ENCODE peak calls at places on chromosomes 3 and 15, in ten cellular contexts. One of them, this sample, is unnamed.

GRCh38 chr15:91491131-91491950 is 362.2 kb upstream of the SLCO3A1 start:
- DNase-seq in OCI-LY7: no peak
- DNase-seq in heart right ventricle: no peak
- DNase-seq in stomach: no peak
- DNase-seq in HAP-1: no peak
- DNase-seq in esophagus muscularis mucosa: no peak
- DNase-seq in right cardiac atrium: no peak
- DNase-seq in breast epithelium: no peak
- DNase-seq in AG04450: no peak
- DNase-seq in small intestine: no peak
- DNase-seq in this sample: no peak

GRCh38 chr3:43996379-43997301 is 245.0 kb upstream of the TOPAZ1 start:
- DNase-seq in OCI-LY7: peak; percentile 65
- DNase-seq in heart right ventricle: no peak
- DNase-seq in stomach: no peak
- DNase-seq in HAP-1: no peak
- DNase-seq in esophagus muscularis mucosa: no peak
- DNase-seq in right cardiac atrium: no peak
- DNase-seq in breast epithelium: no peak
- DNase-seq in AG04450: no peak
- DNase-seq in small intestine: no peak
- DNase-seq in this sample: no peak

GRCh38 chr3:46996689-46997452 is 17.4 kb downstream of the NBEAL2 start:
- DNase-seq in OCI-LY7: no peak
- DNase-seq in heart right ventricle: peak; percentile 16
- DNase-seq in stomach: no peak
- DNase-seq in HAP-1: no peak
- DNase-seq in esophagus muscularis mucosa: no peak
- DNase-seq in right cardiac atrium: peak; percentile 14
- DNase-seq in breast epithelium: no peak
- DNase-seq in AG04450: no peak
- DNase-seq in small intestine: no peak
- DNase-seq in this sample: no peak

GRCh38 chr3:105606052-105606451 is 239.3 kb downstream of the ALCAM start:
- DNase-seq in OCI-LY7: no peak
- DNase-seq in heart right ventricle: no peak
- DNase-seq in stomach: no peak
- DNase-seq in HAP-1: no peak
- DNase-seq in esophagus muscularis mucosa: no peak
- DNase-seq in right cardiac atrium: no peak
- DNase-seq in breast epithelium: no peak
- DNase-seq in AG04450: peak; percentile 21
- DNase-seq in small intestine: no peak
- DNase-seq in this sample: no peak

GRCh38 chr3:102673271-102674115 is 238.7 kb downstream of the ZPLD1 start:
- DNase-seq in OCI-LY7: peak; percentile 57
- DNase-seq in heart right ventricle: peak; percentile 56
- DNase-seq in stomach: peak; percentile 59
- DNase-seq in HAP-1: peak; percentile 65
- DNase-seq in esophagus muscularis mucosa: no peak
- DNase-seq in right cardiac atrium: peak; percentile 45
- DNase-seq in breast epithelium: peak; percentile 62
- DNase-seq in AG04450: no peak
- DNase-seq in small intestine: peak; percentile 69
- DNase-seq in this sample: peak; percentile 10

GRCh38 chr15:56772868-56773639 is 39.7 kb upstream of the ZNF280D start:
- DNase-seq in OCI-LY7: no peak
- DNase-seq in heart right ventricle: no peak
- DNase-seq in stomach: no peak
- DNase-seq in HAP-1: no peak
- DNase-seq in esophagus muscularis mucosa: no peak
- DNase-seq in right cardiac atrium: no peak
- DNase-seq in breast epithelium: no peak
- DNase-seq in AG04450: no peak
- DNase-seq in small intestine: peak; percentile 4
- DNase-seq in this sample: no peak

GRCh38 chr3:47617061-47618010 is 38.7 kb upstream of the CSPG5 start:
- DNase-seq in OCI-LY7: no peak
- DNase-seq in heart right ventricle: no peak
- DNase-seq in stomach: no peak
- DNase-seq in HAP-1: no peak
- DNase-seq in esophagus muscularis mucosa: no peak
- DNase-seq in right cardiac atrium: no peak
- DNase-seq in breast epithelium: no peak
- DNase-seq in AG04450: no peak
- DNase-seq in small intestine: no peak
- DNase-seq in this sample: no peak

GRCh38 chr3:90132220-90132619 is 1024.8 kb downstream of the EPHA3 start:
- DNase-seq in OCI-LY7: no peak
- DNase-seq in heart right ventricle: no peak
- DNase-seq in stomach: no peak
- DNase-seq in HAP-1: no peak
- DNase-seq in esophagus muscularis mucosa: no peak
- DNase-seq in right cardiac atrium: no peak
- DNase-seq in breast epithelium: no peak
- DNase-seq in AG04450: no peak
- DNase-seq in small intestine: no peak
- DNase-seq in this sample: no peak

GRCh38 chr3:11499144-11499543 is 144.6 kb downstream of the VGLL4 start:
- DNase-seq in OCI-LY7: no peak
- DNase-seq in heart right ventricle: no peak
- DNase-seq in stomach: no peak
- DNase-seq in HAP-1: no peak
- DNase-seq in esophagus muscularis mucosa: no peak
- DNase-seq in right cardiac atrium: no peak
- DNase-seq in breast epithelium: no peak
- DNase-seq in AG04450: peak; percentile 89
- DNase-seq in small intestine: no peak
- DNase-seq in this sample: no peak

GRCh38 chr15:40766194-40766830 is 2.4 kb downstream of the GCHFR start:
- DNase-seq in OCI-LY7: no peak
- DNase-seq in heart right ventricle: no peak
- DNase-seq in stomach: no peak
- DNase-seq in HAP-1: no peak
- DNase-seq in esophagus muscularis mucosa: no peak
- DNase-seq in right cardiac atrium: no peak
- DNase-seq in breast epithelium: no peak
- DNase-seq in AG04450: no peak
- DNase-seq in small intestine: no peak
- DNase-seq in this sample: no peak

GRCh38 chr15:69762373-69763148 is 309.9 kb downstream of the RPLP1 start:
- DNase-seq in OCI-LY7: peak; percentile 44
- DNase-seq in heart right ventricle: no peak
- DNase-seq in stomach: no peak
- DNase-seq in HAP-1: peak; percentile 44
- DNase-seq in esophagus muscularis mucosa: peak; percentile 50
- DNase-seq in right cardiac atrium: no peak
- DNase-seq in breast epithelium: no peak
- DNase-seq in AG04450: no peak
- DNase-seq in small intestine: no peak
- DNase-seq in this sample: no peak

GRCh38 chr3:191350389-191351090 is 20.2 kb upstream of the UTS2B start:
- DNase-seq in OCI-LY7: no peak
- DNase-seq in heart right ventricle: no peak
- DNase-seq in stomach: no peak
- DNase-seq in HAP-1: no peak
- DNase-seq in esophagus muscularis mucosa: no peak
- DNase-seq in right cardiac atrium: no peak
- DNase-seq in breast epithelium: no peak
- DNase-seq in AG04450: no peak
- DNase-seq in small intestine: no peak
- DNase-seq in this sample: no peak

GRCh38 chr3:63937661-63938651 is 25.8 kb upstream of the SCAANT1 start:
- DNase-seq in OCI-LY7: peak; percentile 23
- DNase-seq in heart right ventricle: no peak
- DNase-seq in stomach: peak; percentile 36
- DNase-seq in HAP-1: peak; percentile 48
- DNase-seq in esophagus muscularis mucosa: no peak
- DNase-seq in right cardiac atrium: no peak
- DNase-seq in breast epithelium: no peak
- DNase-seq in AG04450: no peak
- DNase-seq in small intestine: peak; percentile 72
- DNase-seq in this sample: no peak

GRCh38 chr15:67843092-67843501 is 3.3 kb upstream of the RNU6-1 start:
- DNase-seq in OCI-LY7: no peak
- DNase-seq in heart right ventricle: no peak
- DNase-seq in stomach: no peak
- DNase-seq in HAP-1: no peak
- DNase-seq in esophagus muscularis mucosa: no peak
- DNase-seq in right cardiac atrium: no peak
- DNase-seq in breast epithelium: no peak
- DNase-seq in AG04450: no peak
- DNase-seq in small intestine: no peak
- DNase-seq in this sample: no peak

GRCh38 chr3:9615003-9615628 is 34.2 kb upstream of the MTMR14 start:
- DNase-seq in OCI-LY7: no peak
- DNase-seq in heart right ventricle: no peak
- DNase-seq in stomach: peak; percentile 29
- DNase-seq in HAP-1: no peak
- DNase-seq in esophagus muscularis mucosa: no peak
- DNase-seq in right cardiac atrium: no peak
- DNase-seq in breast epithelium: no peak
- DNase-seq in AG04450: no peak
- DNase-seq in small intestine: no peak
- DNase-seq in this sample: no peak

GRCh38 chr3:53708001-53708621 is 138.1 kb downstream of the CHDH start:
- DNase-seq in OCI-LY7: no peak
- DNase-seq in heart right ventricle: peak; percentile 47
- DNase-seq in stomach: peak; percentile 25
- DNase-seq in HAP-1: no peak
- DNase-seq in esophagus muscularis mucosa: peak; percentile 75
- DNase-seq in right cardiac atrium: peak; percentile 47
- DNase-seq in breast epithelium: no peak
- DNase-seq in AG04450: no peak
- DNase-seq in small intestine: peak; percentile 28
- DNase-seq in this sample: no peak

DNA sequence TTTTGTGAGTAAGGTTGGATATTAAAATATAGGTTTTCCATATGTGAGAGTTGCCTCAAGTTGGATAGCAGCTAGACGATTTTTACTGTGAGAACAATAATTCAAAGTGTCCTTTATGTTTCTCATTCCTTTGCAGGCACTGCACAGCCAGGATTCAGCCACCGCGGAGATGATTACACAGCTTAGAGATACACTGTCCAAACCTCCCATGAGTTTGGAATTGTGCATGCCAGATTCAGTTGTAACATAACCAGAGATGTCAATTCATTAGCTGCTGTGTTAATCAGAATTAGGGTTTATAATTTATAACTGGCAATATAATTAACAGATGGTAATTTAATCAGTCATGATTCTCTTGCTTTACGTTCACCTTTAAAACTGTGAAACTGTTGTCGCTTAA is 132.3 kb downstream of the GABRB3 start:
- DNase-seq in OCI-LY7: no peak
- DNase-seq in heart right ventricle: no peak
- DNase-seq in stomach: no peak
- DNase-seq in HAP-1: no peak
- DNase-seq in esophagus muscularis mucosa: no peak
- DNase-seq in right cardiac atrium: no peak
- DNase-seq in breast epithelium: no peak
- DNase-seq in AG04450: no peak
- DNase-seq in small intestine: no peak
- DNase-seq in this sample: no peak
- H3K9me3 ChIP-seq in OCI-LY7: no peaks in the 10 kb centered on the region
- H3K9me3 ChIP-seq in heart right ventricle: no peaks in the 10 kb centered on the region
- H3K9me3 ChIP-seq in stomach: no peaks in the 10 kb centered on the region
- H3K9me3 ChIP-seq in HAP-1: no peaks in the 10 kb centered on the region
- H3K9me3 ChIP-seq in esophagus muscularis mucosa: no peaks in the 10 kb centered on the region
- H3K9me3 ChIP-seq in right cardiac atrium: no peaks in the 10 kb centered on the region
- H3K9me3 ChIP-seq in breast epithelium: no peaks in the 10 kb centered on the region
- H3K9me3 ChIP-seq in AG04450: peaks cover 42% of the 10 kb centered on the region
- H3K9me3 ChIP-seq in small intestine: peaks cover 5% of the 10 kb centered on the region
- H3K9me3 ChIP-seq in this sample: no peaks in the 10 kb centered on the region

GRCh38 chr3:18194431-18194830 is 230.7 kb downstream of the SATB1 start:
- DNase-seq in OCI-LY7: no peak
- DNase-seq in heart right ventricle: no peak
- DNase-seq in stomach: no peak
- DNase-seq in HAP-1: no peak
- DNase-seq in esophagus muscularis mucosa: no peak
- DNase-seq in right cardiac atrium: no peak
- DNase-seq in breast epithelium: no peak
- DNase-seq in AG04450: no peak
- DNase-seq in small intestine: no peak
- DNase-seq in this sample: no peak
- H3K9me3 ChIP-seq in OCI-LY7: peaks cover 18% of the 10 kb centered on the region
- H3K9me3 ChIP-seq in heart right ventricle: peaks cover 24% of the 10 kb centered on the region
- H3K9me3 ChIP-seq in stomach: peaks cover 3% of the 10 kb centered on the region
- H3K9me3 ChIP-seq in HAP-1: no peaks in the 10 kb centered on the region
- H3K9me3 ChIP-seq in esophagus muscularis mucosa: peaks cover 7% of the 10 kb centered on the region
- H3K9me3 ChIP-seq in right cardiac atrium: no peaks in the 10 kb centered on the region
- H3K9me3 ChIP-seq in breast epithelium: peaks cover 4% of the 10 kb centered on the region
- H3K9me3 ChIP-seq in AG04450: no peaks in the 10 kb centered on the region
- H3K9me3 ChIP-seq in small intestine: no peaks in the 10 kb centered on the region
- H3K9me3 ChIP-seq in this sample: no peaks in the 10 kb centered on the region

DNA sequence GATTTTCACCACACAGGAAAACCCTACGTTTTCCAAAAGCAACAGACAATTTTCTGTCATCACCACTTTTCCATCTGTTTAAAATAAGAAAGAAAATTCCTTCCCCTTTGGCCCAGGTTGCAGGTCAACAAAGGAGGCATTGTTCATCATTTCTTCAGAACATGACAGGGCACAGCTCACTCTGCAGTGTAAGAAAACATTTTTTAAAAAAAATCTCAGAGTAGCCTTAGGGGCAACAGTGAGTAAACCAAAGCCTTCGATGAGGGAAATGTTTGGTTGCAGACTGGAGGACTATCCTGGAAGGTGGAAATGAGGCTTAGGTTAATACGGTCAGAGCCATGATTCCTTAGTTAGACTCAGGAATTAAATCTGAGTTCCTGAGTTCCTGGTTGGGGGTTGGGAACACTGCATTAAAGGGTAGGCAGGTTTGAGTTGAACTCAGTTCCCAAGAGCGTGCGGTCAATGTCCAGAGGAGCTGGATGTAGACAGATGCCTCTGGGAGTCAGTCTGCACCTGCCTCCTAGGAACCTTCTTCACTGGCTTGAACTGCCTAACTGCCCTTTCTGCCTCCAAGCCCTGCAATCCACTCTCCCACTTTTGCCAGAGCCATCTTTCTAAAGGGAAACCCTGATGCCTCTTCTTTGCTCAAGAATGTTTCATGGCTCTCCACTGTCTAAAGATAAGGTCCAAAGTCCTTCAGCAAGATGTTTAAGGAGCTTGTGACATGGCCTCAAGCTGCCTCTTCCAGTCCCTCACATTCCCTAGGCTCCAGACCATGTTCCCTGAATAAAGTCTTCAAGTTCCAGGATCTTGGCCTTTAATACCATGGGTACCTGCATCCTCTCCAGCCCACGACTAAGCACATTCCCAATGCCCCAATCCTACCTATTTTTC is 3.2 kb upstream of the HES1 start:
- DNase-seq in OCI-LY7: no peak
- DNase-seq in heart right ventricle: no peak
- DNase-seq in stomach: no peak
- DNase-seq in HAP-1: peak; percentile 35
- DNase-seq in esophagus muscularis mucosa: no peak
- DNase-seq in right cardiac atrium: no peak
- DNase-seq in breast epithelium: no peak
- DNase-seq in AG04450: no peak
- DNase-seq in small intestine: peak; percentile 56
- DNase-seq in this sample: no peak
- H3K9me3 ChIP-seq in OCI-LY7: no peaks in the 10 kb centered on the region
- H3K9me3 ChIP-seq in heart right ventricle: no peaks in the 10 kb centered on the region
- H3K9me3 ChIP-seq in stomach: no peaks in the 10 kb centered on the region
- H3K9me3 ChIP-seq in HAP-1: no peaks in the 10 kb centered on the region
- H3K9me3 ChIP-seq in esophagus muscularis mucosa: no peaks in the 10 kb centered on the region
- H3K9me3 ChIP-seq in right cardiac atrium: no peaks in the 10 kb centered on the region
- H3K9me3 ChIP-seq in breast epithelium: no peaks in the 10 kb centered on the region
- H3K9me3 ChIP-seq in AG04450: no peaks in the 10 kb centered on the region
- H3K9me3 ChIP-seq in small intestine: no peaks in the 10 kb centered on the region
- H3K9me3 ChIP-seq in this sample: no peaks in the 10 kb centered on the region

GRCh38 chr3:153348457-153349137 is 186.6 kb downstream of the RAP2B start:
- DNase-seq in OCI-LY7: no peak
- DNase-seq in heart right ventricle: no peak
- DNase-seq in stomach: no peak
- DNase-seq in HAP-1: peak; percentile 69
- DNase-seq in esophagus muscularis mucosa: no peak
- DNase-seq in right cardiac atrium: no peak
- DNase-seq in breast epithelium: no peak
- DNase-seq in AG04450: no peak
- DNase-seq in small intestine: no peak
- DNase-seq in this sample: no peak
- H3K9me3 ChIP-seq in OCI-LY7: no peaks in the 10 kb centered on the region
- H3K9me3 ChIP-seq in heart right ventricle: peaks cover 10% of the 10 kb centered on the region
- H3K9me3 ChIP-seq in stomach: peaks cover 5% of the 10 kb centered on the region
- H3K9me3 ChIP-seq in HAP-1: no peaks in the 10 kb centered on the region
- H3K9me3 ChIP-seq in esophagus muscularis mucosa: peaks cover 4% of the 10 kb centered on the region
- H3K9me3 ChIP-seq in right cardiac atrium: peaks cover 2% of the 10 kb centered on the region
- H3K9me3 ChIP-seq in breast epithelium: no peaks in the 10 kb centered on the region
- H3K9me3 ChIP-seq in AG04450: no peaks in the 10 kb centered on the region
- H3K9me3 ChIP-seq in small intestine: no peaks in the 10 kb centered on the region
- H3K9me3 ChIP-seq in this sample: no peaks in the 10 kb centered on the region